ENCODE peak calls at places on chromosomes 16 and 17, in eight cellular contexts. K is IMR-90, U is tibial nerve, C is RWPE1, I is H9, G is spleen, R is WERI-Rb-1, E is right lobe of liver. B is an unnamed sample.

GRCh38 chr17:9206989-9207317 is 185.6 kb downstream of the NTN1 start:
- DNase-seq in R (no peak), U (no peak), I (no peak), C (no peak), G (peak; percentile 56), E (peak; percentile 72), K (no peak), B (no peak)

GRCh38 chr17:77089118-77089477 is 51.7 kb upstream of the SEC14L1 start:
- DNase-seq in R (no peak), C (no peak), I (no peak), K (no peak), G (no peak), E (no peak), U (no peak), B (no peak)

GRCh38 chr16:88767546-88767945 is 17.5 kb downstream of the PIEZO1 start:
- DNase-seq in G (no peak), R (no peak), K (no peak), E (no peak), C (no peak), U (no peak), I (no peak), B (no peak)

GRCh38 chr16:27495191-27495590 is 54.5 kb downstream of the GTF3C1 start:
- DNase-seq in I (no peak), C (no peak), G (no peak), K (peak; percentile 85), E (no peak), R (no peak), U (peak; percentile 71), B (no peak)

GRCh38 chr17:69870091-69870530 is 204.9 kb upstream of the KCNJ16 start:
- DNase-seq in I (no peak), C (peak; percentile 46), K (peak; percentile 91), U (no peak), R (no peak), G (no peak), E (no peak), B (peak; percentile 20)

GRCh38 chr16:1674751-1675664 is 3.1 kb upstream of the JPT2 start:
- DNase-seq in U (no peak), I (no peak), C (peak; percentile 65), K (peak; percentile 79), G (peak; percentile 56), E (no peak), R (no peak), B (no peak)

GRCh38 chr17:82021728-82022309 is 859 bp downstream of the CENPX start:
- DNase-seq in I (no peak), E (no peak), C (no peak), G (no peak), K (no peak), U (no peak), R (no peak), B (no peak)

GRCh38 chr16:74281285-74281684 is 15.3 kb upstream of the PSMD7 start:
- DNase-seq in K (no peak), I (no peak), E (no peak), C (no peak), U (no peak), R (no peak), G (no peak), B (no peak)

GRCh38 chr17:5203908-5204294 is 12.2 kb upstream of the ZNF594 start:
- DNase-seq in G (no peak), I (no peak), K (peak; percentile 79), E (no peak), R (no peak), U (no peak), C (no peak), B (no peak)

GRCh38 chr17:6497496-6498221 is 53.4 kb downstream of the PIMREG start:
- DNase-seq in E (peak; percentile 33), R (no peak), C (no peak), U (no peak), I (peak; percentile 72), G (peak; percentile 76), K (no peak), B (no peak)

GRCh38 chr16:81645303-81645702 is 133.8 kb upstream of the PLCG2 start:
- DNase-seq in I (peak; percentile 51), C (peak; percentile 60), E (no peak), K (peak; percentile 85), R (no peak), G (peak; percentile 54), U (no peak), B (peak; percentile 68)

GRCh38 chr17:63961355-63962207 is 11.1 kb downstream of the SCN4A start:
- DNase-seq in I (peak; percentile 100), R (peak; percentile 69), C (peak; percentile 80), K (peak; percentile 53), U (peak; percentile 53), E (peak; percentile 75), G (no peak), B (no peak)

GRCh38 chr17:45229681-45230409 is 8.2 kb downstream of the FMNL1 start:
- DNase-seq in U (no peak), C (no peak), I (no peak), G (peak; percentile 85), R (no peak), E (no peak), K (no peak), B (no peak)

GRCh38 chr16:70746040-70746707 is 54.8 kb downstream of the VAC14 start:
- DNase-seq in R (no peak), C (peak; percentile 68), E (peak; percentile 97), K (peak; percentile 94), I (no peak), U (peak; percentile 65), G (no peak), B (no peak)

GRCh38 chr16:70749006-70749678 is 51.8 kb downstream of the VAC14 start:
- DNase-seq in I (no peak), G (no peak), E (peak; percentile 77), R (no peak), C (no peak), K (no peak), U (no peak), B (no peak)

GRCh38 chr16:70749681-70750601 is 51.0 kb downstream of the VAC14 start:
- DNase-seq in I (no peak), R (no peak), E (no peak), G (no peak), K (no peak), U (no peak), C (no peak), B (no peak)

GRCh38 chr16:70746708-70747424 is 54.1 kb downstream of the VAC14 start:
- DNase-seq in R (no peak), C (peak; percentile 90), K (peak; percentile 96), E (peak; percentile 96), G (no peak), U (peak; percentile 68), I (no peak), B (peak; percentile 59)

GRCh38 chr16:70747703-70748631 is 53.0 kb downstream of the VAC14 start:
- DNase-seq in I (no peak), E (peak; percentile 67), C (peak; percentile 42), U (no peak), K (peak; percentile 16), G (no peak), R (no peak), B (no peak)
- H3K27ac ChIP-seq in I (no peak overlapping the region), E (peak overlapping the region; percentile 82), C (peak overlapping the region; percentile 95), U (no peak overlapping the region), K (peak overlapping the region; percentile 59), G (no peak overlapping the region), R (no peak overlapping the region), B (peak overlapping the region; percentile 72)

GRCh38 chr16:381788-382717 is at the start of gene PGAP6:
- DNase-seq in C (peak; percentile 71), K (peak; percentile 33), U (peak; percentile 66), E (peak; percentile 72), G (peak; percentile 93), R (peak; percentile 54), I (no peak), B (no peak)
- H3K27ac ChIP-seq in C (peak within 1 kb of the TSS; percentile 73), K (peak within 1 kb of the TSS; percentile 82), U (peak within 1 kb of the TSS; percentile 55), E (peak within 1 kb of the TSS; percentile 70), G (peak within 1 kb of the TSS; percentile 84), R (peak within 1 kb of the TSS; percentile 77), I (no peak within 1 kb of the TSS), B (peak within 1 kb of the TSS; percentile 51)

DNA sequence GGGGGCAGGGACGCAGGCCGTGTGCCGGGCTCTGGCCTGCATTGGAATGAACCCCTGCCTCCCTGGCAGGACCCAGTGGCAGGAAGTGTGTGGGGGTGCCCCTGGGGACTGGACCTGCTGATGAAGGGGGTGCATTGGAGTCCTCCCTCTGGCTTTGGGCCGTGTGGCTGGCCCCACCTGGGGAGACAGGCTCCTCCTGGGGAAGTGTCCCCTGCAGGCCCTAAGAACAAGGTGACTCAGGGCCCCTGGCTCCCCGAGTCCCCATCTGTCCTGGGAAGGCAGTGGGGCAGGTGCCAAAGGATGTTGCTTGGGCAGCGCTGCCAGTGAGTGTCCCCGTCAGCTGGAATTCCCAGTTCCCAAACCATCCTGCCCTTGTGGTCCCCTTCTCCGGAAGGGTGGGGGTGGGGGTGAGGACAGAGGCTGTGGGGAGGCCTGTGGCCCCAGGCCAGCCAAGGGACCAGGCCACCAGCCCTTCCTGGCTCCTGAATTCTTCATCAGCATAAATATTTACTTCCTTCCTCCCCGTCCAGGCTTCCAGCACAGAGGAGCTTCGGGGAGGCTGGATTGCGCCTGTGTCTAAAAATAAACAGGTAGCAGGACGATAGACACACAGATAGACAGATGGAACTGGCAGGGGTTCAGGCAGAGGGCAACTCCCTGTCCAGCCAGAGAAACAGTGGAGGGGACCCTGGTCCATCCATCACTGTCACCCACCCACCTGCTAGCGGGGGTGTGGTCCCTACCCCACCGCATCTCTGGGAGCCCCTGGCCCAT is 12.9 kb downstream of the GLIS2 start:
- DNase-seq in E (no peak), K (peak; percentile 36), U (no peak), R (no peak), I (no peak), G (no peak), C (no peak), B (no peak)
- H3K27ac ChIP-seq in E (peak overlapping the region; percentile 76), K (peak overlapping the region; percentile 67), U (peak overlapping the region; percentile 85), R (peak overlapping the region; percentile 76), I (no peak overlapping the region), G (peak overlapping the region; percentile 33), C (peak overlapping the region; percentile 97), B (no peak overlapping the region)

GRCh38 chr16:3938843-3939624 is 58.5 kb upstream of the CREBBP start:
- DNase-seq in U (no peak), I (peak; percentile 90), G (peak; percentile 88), E (no peak), K (peak; percentile 89), R (peak; percentile 64), C (peak; percentile 69), B (no peak)
- H3K27ac ChIP-seq in U (no peak overlapping the region), I (no peak overlapping the region), G (no peak overlapping the region), E (no peak overlapping the region), K (peak overlapping the region; percentile 73), R (no peak overlapping the region), C (peak overlapping the region; percentile 5), B (no peak overlapping the region)

DNA sequence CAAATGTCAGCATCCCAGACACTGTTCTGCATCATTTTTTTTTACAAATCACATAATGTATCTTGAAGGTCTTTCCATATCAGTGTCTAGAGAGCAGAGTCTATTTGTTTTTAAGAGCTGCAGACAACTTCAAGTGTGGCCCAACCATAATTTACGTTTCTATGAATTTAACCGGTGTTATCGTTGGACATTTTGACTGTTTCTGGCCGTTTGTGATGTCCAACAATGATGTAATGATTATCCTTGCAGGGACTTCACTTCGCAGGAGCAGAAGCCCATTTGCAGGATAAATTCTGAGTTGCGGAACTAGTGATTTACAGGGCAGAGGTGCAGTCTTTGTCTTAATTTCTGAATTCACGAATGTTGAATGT is 26.9 kb upstream of the HLF start:
- DNase-seq in C (no peak), G (no peak), E (no peak), K (no peak), U (no peak), R (no peak), I (no peak), B (no peak)
- H3K27ac ChIP-seq in C (peak overlapping the region; percentile 63), G (peak overlapping the region; percentile 81), E (peak overlapping the region; percentile 56), K (no peak overlapping the region), U (peak overlapping the region; percentile 68), R (peak overlapping the region; percentile 65), I (no peak overlapping the region), B (no peak overlapping the region)